ENCODE peak calls at places on chromosomes 11 and 22, in five cellular contexts. Q is T-helper 1 cell; E is activated naive CD4-positive, alpha-beta T cell; I is HT1080; D is Caco-2. Y is an unnamed sample.

GRCh38 chr22:45998638-45999378 is 21.8 kb upstream of the WNT7B start:
- DNase-seq in Q (no peak), E (no peak), I (no peak), D (no peak), Y (no peak)

GRCh38 chr22:38853149-38853548 is 9.3 kb upstream of the NPTXR start:
- DNase-seq in Q (no peak), E (no peak), I (no peak), D (no peak), Y (no peak)

GRCh38 chr22:43923191-43923590 is 414 bp upstream of the PNPLA3 start:
- DNase-seq in Q (no peak), E (peak; percentile 4), I (peak; percentile 7), D (peak; percentile 8), Y (no peak)

GRCh38 chr11:35357893-35358292 is 61.5 kb downstream of the SLC1A2 start:
- DNase-seq in Q (no peak), E (no peak), I (peak; percentile 59), D (no peak), Y (no peak)

GRCh38 chr22:39524089-39524752 is 3.9 kb downstream of the ATF4 start:
- DNase-seq in Q (no peak), E (no peak), I (no peak), D (no peak), Y (peak; percentile 37)

GRCh38 chr22:21964918-21965484 is 12.4 kb upstream of the PPM1F start:
- DNase-seq in Q (no peak), E (no peak), I (no peak), D (no peak), Y (no peak)

GRCh38 chr11:36492724-36493304 is 17.3 kb downstream of the TRAF6 start:
- DNase-seq in Q (no peak), E (no peak), I (peak; percentile 27), D (peak; percentile 45), Y (peak; percentile 39)

GRCh38 chr11:44899959-44900358 is 50.7 kb downstream of the TP53I11 start:
- DNase-seq in Q (no peak), E (no peak), I (peak; percentile 21), D (peak; percentile 63), Y (peak; percentile 74)

GRCh38 chr11:134557571-134558257 is 145.7 kb upstream of the B3GAT1 start:
- DNase-seq in Q (no peak), E (no peak), I (peak; percentile 46), D (no peak), Y (no peak)

GRCh38 chr22:29816539-29816938 is 21.5 kb downstream of the ASCC2 start:
- DNase-seq in Q (no peak), E (no peak), I (no peak), D (no peak), Y (no peak)

GRCh38 chr11:71434576-71435130 is 13.5 kb downstream of the DHCR7 start:
- DNase-seq in Q (no peak), E (no peak), I (no peak), D (no peak), Y (no peak)

GRCh38 chr11:20452585-20452984 is 65.1 kb downstream of the PRMT3 start:
- DNase-seq in Q (no peak), E (no peak), I (no peak), D (no peak), Y (no peak)

GRCh38 chr11:2293396-2294339 is 8.1 kb downstream of the C11orf21 start:
- DNase-seq in Q (no peak), E (no peak), I (no peak), D (no peak), Y (no peak)

GRCh38 chr11:87223816-87224215 is 186.1 kb downstream of the TMEM135 start:
- DNase-seq in Q (no peak), E (no peak), I (no peak), D (no peak), Y (peak; percentile 68)

GRCh38 chr22:49183826-49184216 is 643.9 kb downstream of the BRD1 start:
- DNase-seq in Q (no peak), E (no peak), I (no peak), D (no peak), Y (no peak)

GRCh38 chr11:47176328-47177228 is at the start of gene ARFGAP2:
- DNase-seq in Q (peak; percentile 94), E (peak; percentile 96), I (peak; percentile 96), D (peak; percentile 98), Y (peak; percentile 92)

GRCh38 chr22:20064140-20064480 is 15.9 kb upstream of the DGCR8 start:
- DNase-seq in Q (no peak), E (no peak), I (no peak), D (no peak), Y (no peak)

GRCh38 chr11:44788536-44789227 is 61.9 kb downstream of the TSPAN18 start:
- DNase-seq in Q (no peak), E (no peak), I (no peak), D (no peak), Y (no peak)

GRCh38 chr11:70073188-70073817 is 4.8 kb upstream of the ANO1 start:
- DNase-seq in Q (no peak), E (no peak), I (no peak), D (no peak), Y (no peak)

GRCh38 chr11:75745807-75746206 is 22.8 kb upstream of the DGAT2 start:
- DNase-seq in Q (no peak), E (no peak), I (no peak), D (no peak), Y (no peak)

GRCh38 chr11:121460941-121461514 is 8.3 kb upstream of the SORL1-AS1 start:
- DNase-seq in Q (no peak), E (no peak), I (no peak), D (no peak), Y (no peak)

GRCh38 chr22:48268771-48269552 is 1506.5 kb downstream of the TBC1D22A start:
- DNase-seq in Q (no peak), E (no peak), I (peak; percentile 57), D (no peak), Y (peak; percentile 33)

GRCh38 chr11:102384419-102385052 is 37.5 kb downstream of the BIRC2 start:
- DNase-seq in Q (no peak), E (no peak), I (no peak), D (no peak), Y (no peak)

GRCh38 chr11:65182258-65183170 is 786 bp downstream of the CAPN1 start:
- DNase-seq in Q (no peak), E (no peak), I (no peak), D (peak; percentile 68), Y (no peak)

GRCh38 chr11:110376711-110377324 is 52.9 kb upstream of the FDX1 start:
- DNase-seq in Q (no peak), E (no peak), I (peak; percentile 79), D (peak; percentile 88), Y (peak; percentile 90)

GRCh38 chr11:131037873-131038272 is 121.6 kb upstream of the SNX19 start:
- DNase-seq in Q (no peak), E (no peak), I (no peak), D (peak; percentile 24), Y (peak; percentile 42)

GRCh38 chr22:24728790-24729637 is 45.5 kb downstream of the PIWIL3 start:
- DNase-seq in Q (no peak), E (no peak), I (no peak), D (peak; percentile 74), Y (no peak)

GRCh38 chr11:111370902-111371578 is 8.0 kb downstream of the POU2AF1 start:
- DNase-seq in Q (no peak), E (no peak), I (no peak), D (no peak), Y (no peak)

GRCh38 chr11:82003671-82004148 is 730.0 kb downstream of the FAM181B start:
- DNase-seq in Q (no peak), E (no peak), I (peak; percentile 83), D (no peak), Y (peak; percentile 52)

GRCh38 chr22:43443072-43443471 is 31.3 kb downstream of the MPPED1 start:
- DNase-seq in Q (no peak), E (no peak), I (no peak), D (no peak), Y (no peak)

GRCh38 chr11:45560153-45560934 is 105.1 kb downstream of the CHST1 start:
- DNase-seq in Q (no peak), E (no peak), I (no peak), D (no peak), Y (no peak)

GRCh38 chr11:72712168-72712721 is 38.0 kb upstream of the PDE2A start:
- DNase-seq in Q (no peak), E (no peak), I (no peak), D (no peak), Y (no peak)

Y was measured in RPMI7951.